ENCODE peak calls at places on chromosomes 3 and 15, in nine cellular contexts. L, S, Z, O, F, B, H, Q and M are unnamed samples.

GRCh38 chr3:100093826-100094225 is 20.5 kb downstream of the FILIP1L start:
- DNase-seq in L (no peak), S (no peak), Z (no peak), O (no peak), F (no peak), B (no peak), H (no peak), Q (no peak), M (no peak)

GRCh38 chr15:41574158-41574557 is 15.1 kb downstream of the TYRO3 start:
- DNase-seq in L (no peak), S (no peak), Z (no peak), O (no peak), F (no peak), B (no peak), H (no peak), Q (no peak), M (no peak)

GRCh38 chr3:16448691-16449090 is 64.8 kb downstream of the RFTN1 start:
- DNase-seq in L (peak), S (peak), Z (peak), O (peak), F (peak), B (peak), H (peak), Q (peak), M (peak)

GRCh38 chr15:90581771-90582471 is 52.2 kb downstream of the CRTC3 start:
- DNase-seq in L (peak), S (no peak), Z (no peak), O (no peak), F (no peak), B (no peak), H (no peak), Q (no peak), M (no peak)

GRCh38 chr3:34683851-34684250 is 885.4 kb downstream of the PDCD6IP start:
- DNase-seq in L (peak), S (peak), Z (peak), O (no peak), F (peak), B (no peak), H (peak), Q (no peak), M (peak)

GRCh38 chr15:48388017-48388936 is 57.0 kb downstream of the DUT start:
- DNase-seq in L (no peak), S (no peak), Z (no peak), O (no peak), F (no peak), B (no peak), H (no peak), Q (no peak), M (no peak)

GRCh38 chr3:18680759-18681158 is 255.6 kb upstream of the SATB1 start:
- DNase-seq in L (no peak), S (no peak), Z (no peak), O (no peak), F (no peak), B (no peak), H (no peak), Q (no peak), M (no peak)

GRCh38 chr3:118408431-118408830 is 626.2 kb downstream of the IGSF11 start:
- DNase-seq in L (no peak), S (no peak), Z (no peak), O (no peak), F (no peak), B (no peak), H (peak), Q (no peak), M (no peak)

GRCh38 chr3:73141531-73141930 is 80.1 kb downstream of the EBLN2 start:
- DNase-seq in L (no peak), S (peak), Z (peak), O (no peak), F (no peak), B (no peak), H (no peak), Q (no peak), M (peak)

GRCh38 chr3:38108649-38109579 is 28.0 kb downstream of the ACAA1 start:
- DNase-seq in L (no peak), S (no peak), Z (no peak), O (no peak), F (no peak), B (no peak), H (no peak), Q (no peak), M (no peak)

GRCh38 chr15:89780601-89781000 is 4.5 kb downstream of the MESP2 start:
- DNase-seq in L (no peak), S (peak), Z (no peak), O (no peak), F (no peak), B (no peak), H (no peak), Q (no peak), M (no peak)

GRCh38 chr15:35728176-35728938 is 182.4 kb upstream of the DPH6 start:
- DNase-seq in L (no peak), S (no peak), Z (no peak), O (no peak), F (no peak), B (no peak), H (no peak), Q (no peak), M (no peak)

GRCh38 chr3:81716870-81717509 is 44.5 kb downstream of the GBE1 start:
- DNase-seq in L (no peak), S (no peak), Z (no peak), O (no peak), F (peak), B (no peak), H (no peak), Q (no peak), M (no peak)

GRCh38 chr3:129938140-129938930 is 36.2 kb upstream of the TRH start:
- DNase-seq in L (no peak), S (no peak), Z (no peak), O (no peak), F (no peak), B (no peak), H (no peak), Q (no peak), M (no peak)

GRCh38 chr3:9234191-9234590 is 15.3 kb downstream of the SRGAP3 start:
- DNase-seq in L (no peak), S (no peak), Z (no peak), O (no peak), F (no peak), B (no peak), H (no peak), Q (no peak), M (no peak)

GRCh38 chr3:31862861-31863260 is 118.2 kb downstream of the OSBPL10 start:
- DNase-seq in L (no peak), S (no peak), Z (no peak), O (no peak), F (peak), B (no peak), H (no peak), Q (no peak), M (no peak)

GRCh38 chr3:186380622-186381380 is 18.8 kb upstream of the DGKG start:
- DNase-seq in L (no peak), S (no peak), Z (no peak), O (no peak), F (peak), B (no peak), H (peak), Q (no peak), M (no peak)

GRCh38 chr3:46238386-46238785 is 3.9 kb upstream of the CCR3 start:
- DNase-seq in L (no peak), S (no peak), Z (no peak), O (no peak), F (no peak), B (no peak), H (no peak), Q (no peak), M (no peak)

GRCh38 chr3:169389925-169390253 is 273.6 kb downstream of the MECOM start:
- DNase-seq in L (no peak), S (no peak), Z (no peak), O (no peak), F (no peak), B (no peak), H (no peak), Q (no peak), M (no peak)
- H3K27ac ChIP-seq in L (no peak), S (peak), Z (no peak), O (no peak), F (no peak), B (no peak), H (no peak), Q (no peak), M (no peak)

GRCh38 chr3:45167011-45167911 is 21.1 kb upstream of the CDCP1 start:
- DNase-seq in L (peak), S (peak), Z (peak), O (peak), F (peak), B (peak), H (peak), Q (peak), M (peak)

GRCh38 chr3:45168451-45168850 is 22.3 kb upstream of the CDCP1 start:
- DNase-seq in L (no peak), S (no peak), Z (no peak), O (no peak), F (no peak), B (no peak), H (no peak), Q (no peak), M (no peak)

GRCh38 chr3:45164056-45164455 is 17.9 kb upstream of the CDCP1 start:
- DNase-seq in L (no peak), S (no peak), Z (no peak), O (no peak), F (no peak), B (no peak), H (no peak), Q (no peak), M (no peak)

GRCh38 chr3:45165497-45166282 is 19.5 kb upstream of the CDCP1 start:
- DNase-seq in L (no peak), S (no peak), Z (no peak), O (no peak), F (no peak), B (no peak), H (no peak), Q (no peak), M (no peak)

DNA sequence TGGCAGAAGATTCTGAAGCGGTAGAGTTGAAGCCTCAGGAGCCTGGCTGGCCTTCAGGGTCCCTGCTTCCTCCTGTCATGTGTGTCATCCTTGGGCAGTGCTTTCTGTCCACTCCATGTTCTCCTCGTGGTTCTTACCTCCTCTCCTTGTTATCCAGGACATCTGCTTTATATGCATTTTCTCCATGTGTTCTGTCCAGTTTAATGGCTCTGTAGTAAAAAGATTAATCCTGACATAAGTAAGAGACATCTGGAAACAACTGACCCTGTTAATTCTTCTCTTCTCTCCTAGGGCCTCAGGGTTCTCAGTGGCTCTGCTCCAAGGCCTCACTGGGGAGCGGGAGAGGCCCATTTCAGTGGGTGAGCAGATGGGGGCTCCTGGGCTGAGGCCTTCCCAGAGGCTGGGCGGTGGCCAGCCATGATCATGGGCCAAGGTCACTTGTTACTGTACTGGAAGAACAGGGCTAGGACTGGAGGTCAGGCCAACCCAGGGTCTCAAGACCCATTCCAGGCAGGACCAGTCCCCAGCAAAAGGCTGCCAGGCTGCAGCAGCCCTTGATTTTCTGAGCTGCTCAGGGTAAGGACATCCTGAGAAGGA is 20.2 kb upstream of the CDCP1 start:
- DNase-seq in L (no peak), S (no peak), Z (no peak), O (no peak), F (no peak), B (no peak), H (no peak), Q (no peak), M (no peak)
- H3K27ac ChIP-seq in L (no peak), S (no peak), Z (no peak), O (no peak), F (no peak), B (no peak), H (peak), Q (peak), M (no peak)

GRCh38 chr3:132635052-132635451 is 24.6 kb downstream of the ACAD11 start:
- DNase-seq in L (no peak), S (no peak), Z (no peak), O (no peak), F (no peak), B (no peak), H (no peak), Q (no peak), M (no peak)

GRCh38 chr3:132629928-132630327 is 29.7 kb downstream of the ACAD11 start:
- DNase-seq in L (no peak), S (no peak), Z (no peak), O (no peak), F (peak), B (no peak), H (peak), Q (no peak), M (no peak)

GRCh38 chr3:132628157-132628556 is 31.1 kb downstream of the ACKR4 start:
- DNase-seq in L (no peak), S (no peak), Z (no peak), O (no peak), F (peak), B (no peak), H (no peak), Q (no peak), M (no peak)

GRCh38 chr3:132626955-132627354 is 29.9 kb downstream of the ACKR4 start:
- DNase-seq in L (no peak), S (no peak), Z (no peak), O (no peak), F (no peak), B (no peak), H (no peak), Q (no peak), M (no peak)

DNA sequence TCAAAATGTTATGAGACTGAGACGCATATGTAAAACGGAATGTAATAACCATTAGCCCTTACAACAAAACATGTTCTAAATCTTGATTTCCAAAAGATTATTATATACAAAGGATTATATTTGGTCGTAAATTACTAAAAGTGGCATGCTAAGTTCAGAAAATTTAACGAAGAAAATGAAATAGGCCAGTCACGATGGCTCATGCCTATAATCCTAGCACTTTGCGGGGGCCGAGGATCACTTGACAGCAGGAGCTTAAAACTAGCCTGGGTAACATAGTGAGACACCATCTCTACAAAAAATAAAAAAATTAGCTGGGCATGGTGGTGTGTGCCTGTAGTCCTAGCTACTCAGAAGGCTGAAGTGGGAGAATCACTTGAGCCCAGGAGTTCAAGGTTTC is 29.0 kb downstream of the ACAD11 start:
- DNase-seq in L (no peak), S (no peak), Z (no peak), O (no peak), F (no peak), B (no peak), H (no peak), Q (no peak), M (no peak)
- H3K27ac ChIP-seq in L (no peak), S (no peak), Z (no peak), O (no peak), F (no peak), B (no peak), H (no peak), Q (no peak), M (no peak)

GRCh38 chr3:191362524-191363090 is 32.3 kb upstream of the UTS2B start:
- DNase-seq in L (no peak), S (no peak), Z (no peak), O (no peak), F (no peak), B (no peak), H (no peak), Q (no peak), M (no peak)
- H3K27ac ChIP-seq in L (no peak), S (no peak), Z (no peak), O (no peak), F (no peak), B (no peak), H (peak), Q (no peak), M (no peak)